ENCODE peak calls at places on chromosome 10, in nine cellular contexts. One of them, this sample, is unnamed.
A peak's percentile ranks its signal among the peaks of the same experiment; 100 is the strongest.

GRCh38 chr10:129699722-129700340 is 232.8 kb downstream of the MGMT start:
- DNase-seq in astrocyte of the cerebellum: no peak
- DNase-seq in NCI-H1092 treated with DMSO at 0.1 percent for 48 hours: no peak
- DNase-seq in activated T-cell treated with anti-CD3 and anti-CD28 coated beads, Interleukin-2, amount 50 U/mL, for 24 hours: no peak
- DNase-seq in M059J: no peak
- DNase-seq in HCT116: no peak
- DNase-seq in PC-3: no peak
- DNase-seq in HEK293T: no peak
- DNase-seq in EL: no peak
- DNase-seq in this sample: no peak

GRCh38 chr10:21318768-21319167 is 206.7 kb downstream of the SKIDA1 start:
- DNase-seq in astrocyte of the cerebellum: no peak
- DNase-seq in NCI-H1092 treated with DMSO at 0.1 percent for 48 hours: peak; percentile 14
- DNase-seq in activated T-cell treated with anti-CD3 and anti-CD28 coated beads, Interleukin-2, amount 50 U/mL, for 24 hours: no peak
- DNase-seq in M059J: peak; percentile 42
- DNase-seq in HCT116: no peak
- DNase-seq in PC-3: no peak
- DNase-seq in HEK293T: no peak
- DNase-seq in EL: peak; percentile 29
- DNase-seq in this sample: no peak

GRCh38 chr10:17652585-17652984 is 8.6 kb downstream of the STAM start:
- DNase-seq in astrocyte of the cerebellum: no peak
- DNase-seq in NCI-H1092 treated with DMSO at 0.1 percent for 48 hours: no peak
- DNase-seq in activated T-cell treated with anti-CD3 and anti-CD28 coated beads, Interleukin-2, amount 50 U/mL, for 24 hours: no peak
- DNase-seq in M059J: peak; percentile 21
- DNase-seq in HCT116: no peak
- DNase-seq in PC-3: no peak
- DNase-seq in HEK293T: no peak
- DNase-seq in EL: peak; percentile 37
- DNase-seq in this sample: no peak

GRCh38 chr10:71213127-71213616 is 802 bp downstream of the UNC5B start:
- DNase-seq in astrocyte of the cerebellum: peak; percentile 55
- DNase-seq in NCI-H1092 treated with DMSO at 0.1 percent for 48 hours: peak; percentile 61
- DNase-seq in activated T-cell treated with anti-CD3 and anti-CD28 coated beads, Interleukin-2, amount 50 U/mL, for 24 hours: peak; percentile 46
- DNase-seq in M059J: peak; percentile 64
- DNase-seq in HCT116: peak; percentile 36
- DNase-seq in PC-3: peak; percentile 60
- DNase-seq in HEK293T: no peak
- DNase-seq in EL: peak; percentile 71
- DNase-seq in this sample: peak; percentile 77

GRCh38 chr10:34476607-34477006 is 338.5 kb downstream of the PARD3 start:
- DNase-seq in astrocyte of the cerebellum: no peak
- DNase-seq in NCI-H1092 treated with DMSO at 0.1 percent for 48 hours: no peak
- DNase-seq in activated T-cell treated with anti-CD3 and anti-CD28 coated beads, Interleukin-2, amount 50 U/mL, for 24 hours: no peak
- DNase-seq in M059J: no peak
- DNase-seq in HCT116: no peak
- DNase-seq in PC-3: no peak
- DNase-seq in HEK293T: no peak
- DNase-seq in EL: no peak
- DNase-seq in this sample: no peak

GRCh38 chr10:15167411-15168295 is 840 bp downstream of the NMT2 start:
- DNase-seq in astrocyte of the cerebellum: no peak
- DNase-seq in NCI-H1092 treated with DMSO at 0.1 percent for 48 hours: peak; percentile 11
- DNase-seq in activated T-cell treated with anti-CD3 and anti-CD28 coated beads, Interleukin-2, amount 50 U/mL, for 24 hours: peak; percentile 70
- DNase-seq in M059J: peak; percentile 47
- DNase-seq in HCT116: peak; percentile 12
- DNase-seq in PC-3: peak; percentile 34
- DNase-seq in HEK293T: peak; percentile 49
- DNase-seq in EL: peak; percentile 67
- DNase-seq in this sample: peak; percentile 73

GRCh38 chr10:121027390-121027789 is 176.2 kb downstream of the WDR11 start:
- DNase-seq in astrocyte of the cerebellum: no peak
- DNase-seq in NCI-H1092 treated with DMSO at 0.1 percent for 48 hours: no peak
- DNase-seq in activated T-cell treated with anti-CD3 and anti-CD28 coated beads, Interleukin-2, amount 50 U/mL, for 24 hours: no peak
- DNase-seq in M059J: no peak
- DNase-seq in HCT116: no peak
- DNase-seq in PC-3: no peak
- DNase-seq in HEK293T: no peak
- DNase-seq in EL: no peak
- DNase-seq in this sample: no peak

GRCh38 chr10:68235111-68235510 is 3.2 kb upstream of the ATOH7 start:
- DNase-seq in astrocyte of the cerebellum: no peak
- DNase-seq in NCI-H1092 treated with DMSO at 0.1 percent for 48 hours: no peak
- DNase-seq in activated T-cell treated with anti-CD3 and anti-CD28 coated beads, Interleukin-2, amount 50 U/mL, for 24 hours: no peak
- DNase-seq in M059J: no peak
- DNase-seq in HCT116: no peak
- DNase-seq in PC-3: peak; percentile 92
- DNase-seq in HEK293T: no peak
- DNase-seq in EL: no peak
- DNase-seq in this sample: no peak

GRCh38 chr10:113524539-113525490 is 28.0 kb upstream of the HABP2 start:
- DNase-seq in astrocyte of the cerebellum: no peak
- DNase-seq in NCI-H1092 treated with DMSO at 0.1 percent for 48 hours: no peak
- DNase-seq in activated T-cell treated with anti-CD3 and anti-CD28 coated beads, Interleukin-2, amount 50 U/mL, for 24 hours: no peak
- DNase-seq in M059J: peak; percentile 52
- DNase-seq in HCT116: no peak
- DNase-seq in PC-3: peak; percentile 12
- DNase-seq in HEK293T: no peak
- DNase-seq in EL: peak; percentile 47
- DNase-seq in this sample: no peak

GRCh38 chr10:1660815-1661214 is 76.5 kb downstream of the ADARB2 start:
- DNase-seq in astrocyte of the cerebellum: no peak
- DNase-seq in NCI-H1092 treated with DMSO at 0.1 percent for 48 hours: no peak
- DNase-seq in activated T-cell treated with anti-CD3 and anti-CD28 coated beads, Interleukin-2, amount 50 U/mL, for 24 hours: no peak
- DNase-seq in M059J: no peak
- DNase-seq in HCT116: no peak
- DNase-seq in PC-3: no peak
- DNase-seq in HEK293T: no peak
- DNase-seq in EL: no peak
- DNase-seq in this sample: no peak

GRCh38 chr10:61708841-61709240 is 46.1 kb downstream of the CABCOCO1 start:
- DNase-seq in astrocyte of the cerebellum: peak; percentile 3
- DNase-seq in NCI-H1092 treated with DMSO at 0.1 percent for 48 hours: no peak
- DNase-seq in activated T-cell treated with anti-CD3 and anti-CD28 coated beads, Interleukin-2, amount 50 U/mL, for 24 hours: no peak
- DNase-seq in M059J: no peak
- DNase-seq in HCT116: no peak
- DNase-seq in PC-3: no peak
- DNase-seq in HEK293T: no peak
- DNase-seq in EL: no peak
- DNase-seq in this sample: no peak